ENCODE peak calls at places on chromosome 9, in four cellular contexts. M, N, Z and W are unnamed samples.

GRCh38 chr9:134442486-134443168 is 116.4 kb downstream of the RXRA start:
- DNase-seq in M (no peak), N (no peak), Z (no peak), W (peak; percentile 19)

GRCh38 chr9:88587182-88587581 is 52.2 kb downstream of the NXNL2 start:
- DNase-seq in M (peak; percentile 89), N (no peak), Z (no peak), W (no peak)

GRCh38 chr9:94772654-94773303 is 46.3 kb downstream of the AOPEP start:
- DNase-seq in M (no peak), N (peak; percentile 90), Z (peak; percentile 89), W (peak; percentile 81)

GRCh38 chr9:8855046-8855445 is 1055.5 kb upstream of the DMAC1 start:
- DNase-seq in M (no peak), N (peak; percentile 50), Z (peak; percentile 81), W (peak; percentile 31)

GRCh38 chr9:77883846-77884771 is 147.5 kb downstream of the GNAQ start:
- DNase-seq in M (no peak), N (no peak), Z (no peak), W (no peak)

GRCh38 chr9:127903557-127904475 is 4.4 kb upstream of the ST6GALNAC6 start:
- DNase-seq in M (peak; percentile 70), N (no peak), Z (no peak), W (no peak)

GRCh38 chr9:132575005-132575609 is 7.3 kb upstream of the BARHL1 start:
- DNase-seq in M (peak; percentile 61), N (peak; percentile 68), Z (no peak), W (peak; percentile 86)

GRCh38 chr9:121822093-121823085 is 171.0 kb downstream of the DAB2IP start:
- DNase-seq in M (no peak), N (peak; percentile 81), Z (no peak), W (no peak)

GRCh38 chr9:16869140-16869903 is 1.1 kb downstream of the BNC2 start:
- DNase-seq in M (peak; percentile 18), N (peak; percentile 2), Z (no peak), W (no peak)

GRCh38 chr9:37729499-37729898 is 24.1 kb upstream of the TRMT10B start:
- DNase-seq in M (no peak), N (no peak), Z (no peak), W (no peak)

GRCh38 chr9:116154334-116154975 is 864 bp downstream of the PAPPA start:
- DNase-seq in M (no peak), N (no peak), Z (no peak), W (no peak)

GRCh38 chr9:90044710-90045151 is 439.9 kb downstream of the GADD45G start:
- DNase-seq in M (no peak), N (peak; percentile 96), Z (no peak), W (peak; percentile 88)

GRCh38 chr9:33123632-33124031 is 43.5 kb downstream of the B4GALT1 start:
- DNase-seq in M (no peak), N (no peak), Z (no peak), W (no peak)

GRCh38 chr9:129316281-129317030 is 138.4 kb upstream of the IER5L start:
- DNase-seq in M (no peak), N (no peak), Z (no peak), W (no peak)

GRCh38 chr9:114098021-114098659 is 952 bp downstream of the KIF12 start:
- DNase-seq in M (peak; percentile 21), N (no peak), Z (no peak), W (peak; percentile 83)

GRCh38 chr9:132823370-132824144 is 54.5 kb downstream of the AK8 start:
- DNase-seq in M (no peak), N (peak; percentile 7), Z (no peak), W (no peak)

GRCh38 chr9:98522487-98522886 is 186.2 kb downstream of the GABBR2 start:
- DNase-seq in M (no peak), N (no peak), Z (no peak), W (no peak)

GRCh38 chr9:129850821-129851540 is 15.7 kb downstream of the USP20 start:
- DNase-seq in M (no peak), N (no peak), Z (no peak), W (no peak)

GRCh38 chr9:110126986-110127864 is 80.7 kb downstream of the C9orf152 start:
- DNase-seq in M (peak; percentile 62), N (no peak), Z (no peak), W (no peak)

GRCh38 chr9:42388846-42389245 is 205.4 kb downstream of the SPATA31A6 start:
- DNase-seq in M (no peak), N (no peak), Z (no peak), W (no peak)

GRCh38 chr9:36158122-36158521 is 11.1 kb upstream of the CCIN start:
- DNase-seq in M (no peak), N (no peak), Z (no peak), W (no peak)

GRCh38 chr9:34659592-34660253 is 2.7 kb downstream of the CCL27 start:
- DNase-seq in M (no peak), N (peak; percentile 32), Z (no peak), W (no peak)

GRCh38 chr9:81526587-81526986 is 162.8 kb downstream of the TLE1 start:
- DNase-seq in M (no peak), N (no peak), Z (no peak), W (no peak)

GRCh38 chr9:100720922-100721321 is 143.0 kb downstream of the CAVIN4 start:
- DNase-seq in M (no peak), N (no peak), Z (no peak), W (no peak)

GRCh38 chr9:9100070-9100469 is 1300.5 kb upstream of the DMAC1 start:
- DNase-seq in M (no peak), N (peak; percentile 18), Z (peak; percentile 26), W (no peak)

GRCh38 chr9:76394896-76395244 is 644 bp upstream of the RFK start:
- DNase-seq in M (peak; percentile 52), N (peak; percentile 83), Z (peak; percentile 62), W (peak; percentile 69)

GRCh38 chr9:136865768-136866103 is 372 bp downstream of the EDF1 start:
- DNase-seq in M (no peak), N (no peak), Z (no peak), W (no peak)

GRCh38 chr9:91075279-91075678 is 273.7 kb downstream of the SYK start:
- DNase-seq in M (no peak), N (no peak), Z (no peak), W (no peak)

GRCh38 chr9:127204771-127205470 is 59.7 kb upstream of the GARNL3 start:
- DNase-seq in M (no peak), N (no peak), Z (no peak), W (no peak)

GRCh38 chr9:93686880-93687236 is 110.5 kb downstream of the PHF2 start:
- DNase-seq in M (peak; percentile 1), N (no peak), Z (no peak), W (no peak)

GRCh38 chr9:112866662-112867274 is 23.9 kb downstream of the SLC46A2 start:
- DNase-seq in M (no peak), N (no peak), Z (no peak), W (no peak)

GRCh38 chr9:112925058-112925641 is 34.5 kb upstream of the SLC46A2 start:
- DNase-seq in M (no peak), N (peak; percentile 42), Z (peak; percentile 1), W (peak; percentile 40)

GRCh38 chr9:92308893-92309292 is 15.4 kb upstream of the IARS1 start:
- DNase-seq in M (no peak), N (no peak), Z (no peak), W (no peak)

GRCh38 chr9:96317335-96317980 is 15.5 kb upstream of the HSD17B3 start:
- DNase-seq in M (peak; percentile 54), N (peak; percentile 16), Z (peak; percentile 17), W (peak; percentile 39)